ENCODE peak calls at places on chromosomes 12 and 14, in four cellular contexts. R is WTC11, D is K562, S is HepG2. K is an unnamed sample.

GRCh38 chr12:131989021-131989420 is 39.3 kb downstream of the EP400 start:
- DNase-seq in S (no peak), R (no peak), D (no peak), K (no peak)

GRCh38 chr12:91180577-91180976 is 2.0 kb downstream of the DCN start:
- DNase-seq in S (no peak), D (no peak), R (no peak), K (no peak)

GRCh38 chr14:101289230-101289690 is 272.0 kb upstream of the DIO3 start:
- DNase-seq in R (no peak), S (peak), D (no peak), K (no peak)

GRCh38 chr14:105142651-105143450 is 25.7 kb downstream of the JAG2 start:
- DNase-seq in D (no peak), S (no peak), R (peak), K (no peak)

GRCh38 chr12:132353811-132354210 is 24.4 kb upstream of the GALNT9 start:
- DNase-seq in R (no peak), D (no peak), S (no peak), K (no peak)

GRCh38 chr14:106586098-106586704 is 1059.8 kb downstream of the TMEM121 start:
- DNase-seq in D (peak), R (no peak), S (peak), K (peak)

GRCh38 chr12:80313184-80313583 is 130.9 kb upstream of the PTPRQ start:
- DNase-seq in D (no peak), S (no peak), R (no peak), K (no peak)

GRCh38 chr14:61255968-61256367 is 25.2 kb downstream of the TMEM30B start:
- DNase-seq in R (no peak), D (no peak), S (no peak), K (no peak)

DNA sequence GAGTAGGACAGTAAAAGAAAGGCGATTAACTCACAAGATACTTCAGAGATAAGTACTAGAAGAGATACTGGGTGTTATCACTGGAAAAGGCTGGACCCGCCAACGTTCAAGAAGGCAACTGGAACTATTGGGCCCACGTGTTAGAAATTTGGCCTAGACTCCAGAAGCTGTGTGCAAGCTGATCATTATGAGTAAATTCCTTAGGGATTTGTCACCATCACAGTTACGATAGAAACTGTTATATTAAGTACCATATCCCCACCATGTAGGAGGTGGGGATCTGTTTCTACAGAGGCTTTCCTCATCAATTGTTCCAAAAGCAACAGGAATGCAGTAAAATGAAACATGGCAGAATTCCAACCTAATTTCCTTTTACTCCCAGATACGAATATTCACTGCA is 170.8 kb downstream of the NOVA1 start:
- DNase-seq in R (no peak), D (no peak), S (no peak), K (no peak)
- TF ChIP-seq ELF4 in R (no peak), D (no peak), S (no peak), K (no peak)

DNA sequence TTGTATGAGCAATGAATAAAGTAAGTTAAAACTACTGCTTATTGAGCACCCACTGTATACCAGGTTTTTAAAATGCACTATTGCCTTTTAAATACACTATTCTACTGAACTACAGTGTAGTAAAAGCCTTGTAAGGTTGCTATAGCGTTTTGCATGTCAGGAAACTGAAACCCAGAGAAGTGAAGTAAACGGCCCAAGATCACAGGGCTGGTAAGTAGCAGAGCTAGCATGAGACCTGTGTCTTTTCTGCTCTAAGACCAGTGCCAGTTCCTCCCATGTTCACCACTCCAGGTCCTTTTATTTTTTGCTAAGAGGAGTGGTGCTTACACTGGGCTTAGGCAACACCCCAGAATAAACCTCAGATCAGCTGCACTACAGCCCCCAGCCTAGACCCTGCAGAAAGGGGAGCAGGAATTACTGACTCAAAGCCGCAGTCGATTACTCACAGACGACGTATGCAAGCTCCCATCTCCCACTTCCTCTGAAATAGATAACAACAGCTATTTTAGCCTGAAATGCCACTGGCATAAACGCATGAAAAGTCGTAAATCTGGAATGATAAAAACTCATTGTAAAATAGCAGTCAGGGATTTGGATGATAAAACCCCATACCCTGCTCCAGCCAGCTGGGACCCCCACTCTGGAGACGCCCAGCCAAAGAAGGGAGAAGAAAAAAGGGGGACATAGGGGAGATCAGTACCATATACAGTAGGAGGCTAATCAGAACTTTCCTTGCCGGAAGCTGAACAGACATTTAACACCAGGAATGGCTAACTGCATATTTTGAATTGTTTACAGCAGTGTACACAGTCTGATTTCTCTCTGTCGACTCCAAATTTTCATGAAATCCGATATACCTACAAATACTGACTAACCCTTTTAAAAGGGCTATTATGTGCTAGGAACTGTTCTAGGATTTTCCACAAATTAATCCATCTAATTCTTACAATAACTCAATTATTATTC is 108.3 kb downstream of the NUAK1 start:
- DNase-seq in R (no peak), S (no peak), D (no peak), K (no peak)
- TF ChIP-seq ELF4 in R (no peak), S (no peak), D (no peak), K (no peak)

GRCh38 chr12:14962797-14963196 is 1.4 kb upstream of the ARHGDIB start:
- DNase-seq in S (no peak), D (no peak), R (no peak), K (no peak)

GRCh38 chr12:14960548-14961465 is 594 bp downstream of the ARHGDIB start:
- DNase-seq in R (no peak), S (no peak), D (no peak), K (no peak)

GRCh38 chr12:14961466-14962155 is at the start of gene ARHGDIB:
- DNase-seq in R (no peak), D (no peak), S (no peak), K (no peak)

GRCh38 chr12:14963520-14963919 is 2.1 kb upstream of the ARHGDIB start:
- DNase-seq in S (no peak), D (no peak), R (no peak), K (no peak)

DNA sequence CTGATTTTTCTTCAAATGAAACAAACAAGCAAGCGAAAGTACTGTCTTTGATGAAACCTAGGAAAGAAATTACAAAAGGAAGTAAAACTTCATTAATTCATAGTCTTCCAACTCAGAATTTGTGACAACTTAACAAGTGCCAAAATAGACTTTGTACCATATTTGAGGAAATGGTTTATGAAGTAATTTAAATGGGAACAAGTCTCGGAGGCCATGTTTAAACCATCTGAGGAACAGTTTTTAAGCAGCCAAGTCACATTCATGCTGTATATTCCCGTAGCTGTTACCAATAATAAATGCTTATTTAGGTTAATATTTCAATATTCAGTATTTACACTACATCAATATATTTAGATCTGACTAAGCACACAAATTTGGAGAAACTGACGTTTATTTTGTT is 779 bp upstream of the ARHGDIB start:
- DNase-seq in D (no peak), R (no peak), S (no peak), K (no peak)
- TF ChIP-seq ELF4 in D (no peak), R (no peak), S (no peak), K (no peak)

GRCh38 chr14:89128616-89129015 is 288.4 kb downstream of the FOXN3 start:
- DNase-seq in S (no peak), R (no peak), D (no peak), K (no peak)

GRCh38 chr14:89125216-89125615 is 291.8 kb downstream of the FOXN3 start:
- DNase-seq in R (no peak), D (no peak), S (no peak), K (no peak)

GRCh38 chr14:89131004-89131750 is 285.9 kb downstream of the FOXN3 start:
- DNase-seq in D (no peak), S (no peak), R (no peak), K (no peak)

GRCh38 chr14:89126461-89126860 is 290.6 kb downstream of the FOXN3 start:
- DNase-seq in S (no peak), R (no peak), D (no peak), K (no peak)

DNA sequence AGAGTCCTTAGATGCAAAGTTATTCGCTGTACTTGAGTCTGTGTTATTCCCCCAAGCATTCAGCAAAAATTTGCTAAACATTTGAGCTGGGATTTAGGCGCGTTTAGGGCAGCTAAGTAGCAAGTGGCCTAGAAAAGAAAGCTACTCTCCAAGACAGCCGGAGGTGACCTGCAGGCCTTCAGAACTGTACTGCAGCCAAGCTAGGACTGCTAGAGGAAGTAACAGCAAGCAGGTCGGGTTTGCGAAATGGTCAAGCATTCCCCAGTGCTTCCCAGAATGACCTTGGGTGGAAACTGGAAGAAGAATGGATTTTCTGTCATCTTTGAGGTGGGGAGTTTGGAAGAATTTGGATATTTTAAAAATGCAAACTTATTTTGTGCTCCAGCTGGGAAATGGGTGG is 287.5 kb downstream of the FOXN3 start:
- DNase-seq in S (no peak), R (no peak), D (no peak), K (no peak)
- TF ChIP-seq ELF4 in S (no peak), R (no peak), D (no peak), K (no peak)